ENCODE peak calls at places on chromosomes 5 and 9, in nine cellular contexts. One of them, this sample, is unnamed.

GRCh38 chr5:146825033-146825432 is 53.5 kb downstream of the PPP2R2B start:
- DNase-seq in mesendoderm: peak
- DNase-seq in iPS DF 6.9: no peak
- DNase-seq in activated CD4-positive, alpha-beta T cell treated with anti-CD3 and anti-CD28 coated beads, Interleukin-2, amount 50 U/mL, for 1 hour: peak
- DNase-seq in T-helper 2 cell treated with Interferon-gamma antibody and Interleukin-4, amounts not matched to agents 5 μg/mL and 100 μg/mL, for 36 hours: no peak
- DNase-seq in cerebellum: no peak
- DNase-seq in MM.1S: peak
- DNase-seq in BJ: no peak
- DNase-seq in cardiac fibroblast: peak
- DNase-seq in this sample: no peak

GRCh38 chr9:111297061-111297824 is 32.8 kb downstream of the OR2K2 start:
- DNase-seq in cerebellum: no peak
- DNase-seq in activated CD4-positive, alpha-beta T cell treated with anti-CD3 and anti-CD28 coated beads, Interleukin-2, amount 50 U/mL, for 1 hour: no peak
- DNase-seq in T-helper 2 cell treated with Interferon-gamma antibody and Interleukin-4, amounts not matched to agents 5 μg/mL and 100 μg/mL, for 36 hours: no peak
- DNase-seq in iPS DF 6.9: no peak
- DNase-seq in BJ: no peak
- DNase-seq in mesendoderm: no peak
- DNase-seq in cardiac fibroblast: no peak
- DNase-seq in MM.1S: no peak
- DNase-seq in this sample: no peak

GRCh38 chr5:148913985-148914421 is 87.6 kb downstream of the ADRB2 start:
- DNase-seq in cardiac fibroblast: peak
- DNase-seq in T-helper 2 cell treated with Interferon-gamma antibody and Interleukin-4, amounts not matched to agents 5 μg/mL and 100 μg/mL, for 36 hours: no peak
- DNase-seq in cerebellum: no peak
- DNase-seq in activated CD4-positive, alpha-beta T cell treated with anti-CD3 and anti-CD28 coated beads, Interleukin-2, amount 50 U/mL, for 1 hour: no peak
- DNase-seq in mesendoderm: peak
- DNase-seq in iPS DF 6.9: no peak
- DNase-seq in BJ: peak
- DNase-seq in MM.1S: peak
- DNase-seq in this sample: no peak

GRCh38 chr5:73950441-73950873 is 324.5 kb downstream of the ARHGEF28 start:
- DNase-seq in mesendoderm: no peak
- DNase-seq in iPS DF 6.9: no peak
- DNase-seq in cerebellum: no peak
- DNase-seq in BJ: no peak
- DNase-seq in cardiac fibroblast: no peak
- DNase-seq in MM.1S: no peak
- DNase-seq in activated CD4-positive, alpha-beta T cell treated with anti-CD3 and anti-CD28 coated beads, Interleukin-2, amount 50 U/mL, for 1 hour: no peak
- DNase-seq in T-helper 2 cell treated with Interferon-gamma antibody and Interleukin-4, amounts not matched to agents 5 μg/mL and 100 μg/mL, for 36 hours: no peak
- DNase-seq in this sample: no peak

GRCh38 chr9:131618071-131618479 is 72.8 kb downstream of the PRRT1B start:
- DNase-seq in BJ: no peak
- DNase-seq in activated CD4-positive, alpha-beta T cell treated with anti-CD3 and anti-CD28 coated beads, Interleukin-2, amount 50 U/mL, for 1 hour: no peak
- DNase-seq in T-helper 2 cell treated with Interferon-gamma antibody and Interleukin-4, amounts not matched to agents 5 μg/mL and 100 μg/mL, for 36 hours: no peak
- DNase-seq in cardiac fibroblast: peak
- DNase-seq in cerebellum: peak
- DNase-seq in mesendoderm: no peak
- DNase-seq in MM.1S: no peak
- DNase-seq in iPS DF 6.9: no peak
- DNase-seq in this sample: no peak

GRCh38 chr5:163106098-163106497 is 331.3 kb upstream of the CCNG1 start:
- DNase-seq in MM.1S: peak
- DNase-seq in iPS DF 6.9: no peak
- DNase-seq in cardiac fibroblast: no peak
- DNase-seq in mesendoderm: no peak
- DNase-seq in cerebellum: no peak
- DNase-seq in BJ: no peak
- DNase-seq in T-helper 2 cell treated with Interferon-gamma antibody and Interleukin-4, amounts not matched to agents 5 μg/mL and 100 μg/mL, for 36 hours: no peak
- DNase-seq in activated CD4-positive, alpha-beta T cell treated with anti-CD3 and anti-CD28 coated beads, Interleukin-2, amount 50 U/mL, for 1 hour: no peak
- DNase-seq in this sample: no peak

GRCh38 chr5:6632931-6633468 is at the start of the genes NSUN2 and SRD5A1:
- DNase-seq in cerebellum: peak
- DNase-seq in BJ: peak
- DNase-seq in T-helper 2 cell treated with Interferon-gamma antibody and Interleukin-4, amounts not matched to agents 5 μg/mL and 100 μg/mL, for 36 hours: peak
- DNase-seq in activated CD4-positive, alpha-beta T cell treated with anti-CD3 and anti-CD28 coated beads, Interleukin-2, amount 50 U/mL, for 1 hour: peak
- DNase-seq in iPS DF 6.9: peak
- DNase-seq in MM.1S: peak
- DNase-seq in cardiac fibroblast: peak
- DNase-seq in mesendoderm: peak
- DNase-seq in this sample: peak

GRCh38 chr5:149443210-149443609 is 64.1 kb upstream of the IL17B start:
- DNase-seq in T-helper 2 cell treated with Interferon-gamma antibody and Interleukin-4, amounts not matched to agents 5 μg/mL and 100 μg/mL, for 36 hours: no peak
- DNase-seq in MM.1S: no peak
- DNase-seq in BJ: no peak
- DNase-seq in cardiac fibroblast: no peak
- DNase-seq in mesendoderm: no peak
- DNase-seq in iPS DF 6.9: no peak
- DNase-seq in cerebellum: no peak
- DNase-seq in activated CD4-positive, alpha-beta T cell treated with anti-CD3 and anti-CD28 coated beads, Interleukin-2, amount 50 U/mL, for 1 hour: no peak
- DNase-seq in this sample: no peak

GRCh38 chr5:172872997-172873491 is 39.0 kb downstream of the ERGIC1 start:
- DNase-seq in MM.1S: no peak
- DNase-seq in BJ: no peak
- DNase-seq in mesendoderm: no peak
- DNase-seq in cerebellum: peak
- DNase-seq in cardiac fibroblast: peak
- DNase-seq in activated CD4-positive, alpha-beta T cell treated with anti-CD3 and anti-CD28 coated beads, Interleukin-2, amount 50 U/mL, for 1 hour: no peak
- DNase-seq in iPS DF 6.9: no peak
- DNase-seq in T-helper 2 cell treated with Interferon-gamma antibody and Interleukin-4, amounts not matched to agents 5 μg/mL and 100 μg/mL, for 36 hours: no peak
- DNase-seq in this sample: no peak

GRCh38 chr9:109310486-109310901 is 10.4 kb downstream of the EPB41L4B start:
- DNase-seq in iPS DF 6.9: no peak
- DNase-seq in T-helper 2 cell treated with Interferon-gamma antibody and Interleukin-4, amounts not matched to agents 5 μg/mL and 100 μg/mL, for 36 hours: no peak
- DNase-seq in MM.1S: no peak
- DNase-seq in activated CD4-positive, alpha-beta T cell treated with anti-CD3 and anti-CD28 coated beads, Interleukin-2, amount 50 U/mL, for 1 hour: no peak
- DNase-seq in cerebellum: no peak
- DNase-seq in mesendoderm: no peak
- DNase-seq in cardiac fibroblast: peak
- DNase-seq in BJ: no peak
- DNase-seq in this sample: no peak

GRCh38 chr9:2243666-2244555 is 228.8 kb downstream of the SMARCA2 start:
- DNase-seq in MM.1S: no peak
- DNase-seq in cardiac fibroblast: peak
- DNase-seq in iPS DF 6.9: no peak
- DNase-seq in cerebellum: no peak
- DNase-seq in activated CD4-positive, alpha-beta T cell treated with anti-CD3 and anti-CD28 coated beads, Interleukin-2, amount 50 U/mL, for 1 hour: no peak
- DNase-seq in mesendoderm: no peak
- DNase-seq in T-helper 2 cell treated with Interferon-gamma antibody and Interleukin-4, amounts not matched to agents 5 μg/mL and 100 μg/mL, for 36 hours: no peak
- DNase-seq in BJ: no peak
- DNase-seq in this sample: no peak

GRCh38 chr5:124103671-124104070 is 591.7 kb downstream of the CSNK1G3 start:
- DNase-seq in cardiac fibroblast: no peak
- DNase-seq in MM.1S: no peak
- DNase-seq in cerebellum: no peak
- DNase-seq in T-helper 2 cell treated with Interferon-gamma antibody and Interleukin-4, amounts not matched to agents 5 μg/mL and 100 μg/mL, for 36 hours: no peak
- DNase-seq in mesendoderm: no peak
- DNase-seq in activated CD4-positive, alpha-beta T cell treated with anti-CD3 and anti-CD28 coated beads, Interleukin-2, amount 50 U/mL, for 1 hour: no peak
- DNase-seq in iPS DF 6.9: no peak
- DNase-seq in BJ: no peak
- DNase-seq in this sample: no peak

GRCh38 chr5:134552301-134552700 is 26.8 kb downstream of the JADE2 start:
- DNase-seq in MM.1S: no peak
- DNase-seq in BJ: peak
- DNase-seq in T-helper 2 cell treated with Interferon-gamma antibody and Interleukin-4, amounts not matched to agents 5 μg/mL and 100 μg/mL, for 36 hours: no peak
- DNase-seq in cardiac fibroblast: peak
- DNase-seq in mesendoderm: no peak
- DNase-seq in activated CD4-positive, alpha-beta T cell treated with anti-CD3 and anti-CD28 coated beads, Interleukin-2, amount 50 U/mL, for 1 hour: no peak
- DNase-seq in iPS DF 6.9: no peak
- DNase-seq in cerebellum: no peak
- DNase-seq in this sample: no peak

GRCh38 chr9:128107260-128107970 is 20.1 kb downstream of the PTGES2 start:
- DNase-seq in MM.1S: no peak
- DNase-seq in iPS DF 6.9: no peak
- DNase-seq in BJ: no peak
- DNase-seq in T-helper 2 cell treated with Interferon-gamma antibody and Interleukin-4, amounts not matched to agents 5 μg/mL and 100 μg/mL, for 36 hours: no peak
- DNase-seq in cerebellum: no peak
- DNase-seq in mesendoderm: no peak
- DNase-seq in cardiac fibroblast: no peak
- DNase-seq in activated CD4-positive, alpha-beta T cell treated with anti-CD3 and anti-CD28 coated beads, Interleukin-2, amount 50 U/mL, for 1 hour: no peak
- DNase-seq in this sample: no peak

GRCh38 chr5:95352686-95353085 is 38.5 kb upstream of the FAM81B start:
- DNase-seq in T-helper 2 cell treated with Interferon-gamma antibody and Interleukin-4, amounts not matched to agents 5 μg/mL and 100 μg/mL, for 36 hours: no peak
- DNase-seq in MM.1S: no peak
- DNase-seq in cardiac fibroblast: no peak
- DNase-seq in mesendoderm: no peak
- DNase-seq in iPS DF 6.9: no peak
- DNase-seq in cerebellum: peak
- DNase-seq in BJ: no peak
- DNase-seq in activated CD4-positive, alpha-beta T cell treated with anti-CD3 and anti-CD28 coated beads, Interleukin-2, amount 50 U/mL, for 1 hour: no peak
- DNase-seq in this sample: no peak

GRCh38 chr5:55509768-55510522 is 24.8 kb downstream of the PLPP1 start:
- DNase-seq in BJ: no peak
- DNase-seq in cerebellum: no peak
- DNase-seq in MM.1S: no peak
- DNase-seq in cardiac fibroblast: peak
- DNase-seq in T-helper 2 cell treated with Interferon-gamma antibody and Interleukin-4, amounts not matched to agents 5 μg/mL and 100 μg/mL, for 36 hours: no peak
- DNase-seq in activated CD4-positive, alpha-beta T cell treated with anti-CD3 and anti-CD28 coated beads, Interleukin-2, amount 50 U/mL, for 1 hour: no peak
- DNase-seq in mesendoderm: no peak
- DNase-seq in iPS DF 6.9: no peak
- DNase-seq in this sample: no peak

GRCh38 chr5:132500931-132501628 is 10.5 kb upstream of the IRF1 start:
- DNase-seq in MM.1S: peak
- DNase-seq in T-helper 2 cell treated with Interferon-gamma antibody and Interleukin-4, amounts not matched to agents 5 μg/mL and 100 μg/mL, for 36 hours: peak
- DNase-seq in cerebellum: peak
- DNase-seq in mesendoderm: peak
- DNase-seq in activated CD4-positive, alpha-beta T cell treated with anti-CD3 and anti-CD28 coated beads, Interleukin-2, amount 50 U/mL, for 1 hour: peak
- DNase-seq in iPS DF 6.9: no peak
- DNase-seq in cardiac fibroblast: peak
- DNase-seq in BJ: no peak
- DNase-seq in this sample: peak

GRCh38 chr9:134442087-134442470 is 115.8 kb downstream of the RXRA start:
- DNase-seq in MM.1S: no peak
- DNase-seq in T-helper 2 cell treated with Interferon-gamma antibody and Interleukin-4, amounts not matched to agents 5 μg/mL and 100 μg/mL, for 36 hours: no peak
- DNase-seq in cardiac fibroblast: peak
- DNase-seq in activated CD4-positive, alpha-beta T cell treated with anti-CD3 and anti-CD28 coated beads, Interleukin-2, amount 50 U/mL, for 1 hour: no peak
- DNase-seq in iPS DF 6.9: no peak
- DNase-seq in BJ: no peak
- DNase-seq in mesendoderm: no peak
- DNase-seq in cerebellum: no peak
- DNase-seq in this sample: no peak

GRCh38 chr9:18437315-18438200 is 36.4 kb upstream of the ADAMTSL1 start:
- DNase-seq in cardiac fibroblast: peak
- DNase-seq in T-helper 2 cell treated with Interferon-gamma antibody and Interleukin-4, amounts not matched to agents 5 μg/mL and 100 μg/mL, for 36 hours: no peak
- DNase-seq in BJ: no peak
- DNase-seq in mesendoderm: peak
- DNase-seq in MM.1S: no peak
- DNase-seq in cerebellum: no peak
- DNase-seq in iPS DF 6.9: no peak
- DNase-seq in activated CD4-positive, alpha-beta T cell treated with anti-CD3 and anti-CD28 coated beads, Interleukin-2, amount 50 U/mL, for 1 hour: no peak
- DNase-seq in this sample: no peak

GRCh38 chr5:172172912-172173591 is 15.0 kb downstream of the STK10 start:
- DNase-seq in activated CD4-positive, alpha-beta T cell treated with anti-CD3 and anti-CD28 coated beads, Interleukin-2, amount 50 U/mL, for 1 hour: no peak
- DNase-seq in BJ: no peak
- DNase-seq in T-helper 2 cell treated with Interferon-gamma antibody and Interleukin-4, amounts not matched to agents 5 μg/mL and 100 μg/mL, for 36 hours: no peak
- DNase-seq in mesendoderm: no peak
- DNase-seq in cerebellum: no peak
- DNase-seq in MM.1S: no peak
- DNase-seq in iPS DF 6.9: no peak
- DNase-seq in cardiac fibroblast: no peak
- DNase-seq in this sample: no peak